ENCODE peak calls at places on chromosomes 2 and 18, in six cellular contexts. One of them, this sample, is unnamed. For H3K4me1, the result is how much of the 10 kb centered on the place peaks cover.

GRCh38 chr2:152445791-152446201 is 110.8 kb downstream of the FMNL2 start:
- DNase-seq in neuronal stem cell: no peak
- DNase-seq in H9: no peak
- DNase-seq in IMR-90: peak
- DNase-seq in H1: no peak
- DNase-seq in mesenchymal stem cell: peak
- DNase-seq in this sample: peak

GRCh38 chr2:209977386-209978239 is 24.8 kb upstream of the RPE start:
- DNase-seq in neuronal stem cell: peak
- DNase-seq in H9: no peak
- DNase-seq in IMR-90: peak
- DNase-seq in H1: no peak
- DNase-seq in mesenchymal stem cell: peak
- DNase-seq in this sample: no peak

GRCh38 chr2:227386630-227387029 is 1.1 kb downstream of the SCYGR1 start:
- DNase-seq in neuronal stem cell: no peak
- DNase-seq in H9: no peak
- DNase-seq in IMR-90: no peak
- DNase-seq in H1: no peak
- DNase-seq in mesenchymal stem cell: no peak
- DNase-seq in this sample: no peak

GRCh38 chr2:21038403-21039073 is 5.3 kb downstream of the APOB start:
- DNase-seq in neuronal stem cell: no peak
- DNase-seq in H9: no peak
- DNase-seq in IMR-90: no peak
- DNase-seq in H1: no peak
- DNase-seq in mesenchymal stem cell: no peak
- DNase-seq in this sample: no peak

GRCh38 chr2:202164409-202164808 is 74.0 kb downstream of the SUMO1 start:
- DNase-seq in neuronal stem cell: peak
- DNase-seq in H9: no peak
- DNase-seq in IMR-90: peak
- DNase-seq in H1: no peak
- DNase-seq in mesenchymal stem cell: no peak
- DNase-seq in this sample: peak

GRCh38 chr2:113806217-113806913 is 49.9 kb upstream of the SLC35F5 start:
- DNase-seq in neuronal stem cell: no peak
- DNase-seq in H9: no peak
- DNase-seq in IMR-90: no peak
- DNase-seq in H1: no peak
- DNase-seq in mesenchymal stem cell: no peak
- DNase-seq in this sample: peak

GRCh38 chr18:40235881-40236280 is 1719.2 kb upstream of the PIK3C3 start:
- DNase-seq in neuronal stem cell: peak
- DNase-seq in H9: no peak
- DNase-seq in IMR-90: no peak
- DNase-seq in H1: no peak
- DNase-seq in mesenchymal stem cell: no peak
- DNase-seq in this sample: no peak

GRCh38 chr2:37707393-37707792 is 36.0 kb upstream of the CDC42EP3 start:
- DNase-seq in neuronal stem cell: no peak
- DNase-seq in H9: no peak
- DNase-seq in IMR-90: no peak
- DNase-seq in H1: no peak
- DNase-seq in mesenchymal stem cell: no peak
- DNase-seq in this sample: no peak

GRCh38 chr2:157784169-157784822 is 91.8 kb downstream of the ACVR1 start:
- DNase-seq in neuronal stem cell: no peak
- DNase-seq in H9: peak
- DNase-seq in IMR-90: peak
- DNase-seq in H1: no peak
- DNase-seq in mesenchymal stem cell: peak
- DNase-seq in this sample: no peak

GRCh38 chr2:128215897-128216645 is 102.6 kb downstream of the HS6ST1 start:
- DNase-seq in neuronal stem cell: no peak
- DNase-seq in H9: no peak
- DNase-seq in IMR-90: no peak
- DNase-seq in H1: no peak
- DNase-seq in mesenchymal stem cell: no peak
- DNase-seq in this sample: no peak

GRCh38 chr2:239978381-239978780 is 46.8 kb downstream of the NDUFA10 start:
- DNase-seq in neuronal stem cell: no peak
- DNase-seq in H9: no peak
- DNase-seq in IMR-90: peak
- DNase-seq in H1: no peak
- DNase-seq in mesenchymal stem cell: peak
- DNase-seq in this sample: peak

GRCh38 chr2:45728458-45728942 is 77.0 kb downstream of the PRKCE start:
- DNase-seq in neuronal stem cell: no peak
- DNase-seq in H9: no peak
- DNase-seq in IMR-90: no peak
- DNase-seq in H1: no peak
- DNase-seq in mesenchymal stem cell: no peak
- DNase-seq in this sample: no peak

GRCh38 chr2:227456141-227456540 is 15.8 kb upstream of the AGFG1 start:
- DNase-seq in neuronal stem cell: no peak
- DNase-seq in H9: no peak
- DNase-seq in IMR-90: no peak
- DNase-seq in H1: no peak
- DNase-seq in mesenchymal stem cell: no peak
- DNase-seq in this sample: no peak

GRCh38 chr2:121282800-121283382 is 2.1 kb downstream of the TFCP2L1 start:
- DNase-seq in neuronal stem cell: no peak
- DNase-seq in H9: no peak
- DNase-seq in IMR-90: no peak
- DNase-seq in H1: no peak
- DNase-seq in mesenchymal stem cell: no peak
- DNase-seq in this sample: no peak

GRCh38 chr18:27750014-27750413 is 426.9 kb downstream of the CDH2 start:
- DNase-seq in neuronal stem cell: peak
- DNase-seq in H9: peak
- DNase-seq in IMR-90: peak
- DNase-seq in H1: peak
- DNase-seq in mesenchymal stem cell: peak
- DNase-seq in this sample: peak

GRCh38 chr2:128732976-128733431 is 414.3 kb upstream of the HS6ST1 start:
- DNase-seq in neuronal stem cell: no peak
- DNase-seq in H9: no peak
- DNase-seq in IMR-90: peak
- DNase-seq in H1: no peak
- DNase-seq in mesenchymal stem cell: peak
- DNase-seq in this sample: no peak

GRCh38 chr2:165305391-165306096 is 66.3 kb downstream of the SCN2A start:
- DNase-seq in neuronal stem cell: no peak
- DNase-seq in H9: no peak
- DNase-seq in IMR-90: no peak
- DNase-seq in H1: no peak
- DNase-seq in mesenchymal stem cell: peak
- DNase-seq in this sample: peak

GRCh38 chr2:239661334-239662312 is 260.8 kb upstream of the HDAC4 start:
- DNase-seq in neuronal stem cell: no peak
- DNase-seq in H9: no peak
- DNase-seq in IMR-90: no peak
- DNase-seq in H1: no peak
- DNase-seq in mesenchymal stem cell: no peak
- DNase-seq in this sample: no peak

GRCh38 chr2:167253025-167253424 is 364.7 kb downstream of the XIRP2 start:
- DNase-seq in neuronal stem cell: no peak
- DNase-seq in H9: no peak
- DNase-seq in IMR-90: peak
- DNase-seq in H1: no peak
- DNase-seq in mesenchymal stem cell: peak
- DNase-seq in this sample: no peak

DNA sequence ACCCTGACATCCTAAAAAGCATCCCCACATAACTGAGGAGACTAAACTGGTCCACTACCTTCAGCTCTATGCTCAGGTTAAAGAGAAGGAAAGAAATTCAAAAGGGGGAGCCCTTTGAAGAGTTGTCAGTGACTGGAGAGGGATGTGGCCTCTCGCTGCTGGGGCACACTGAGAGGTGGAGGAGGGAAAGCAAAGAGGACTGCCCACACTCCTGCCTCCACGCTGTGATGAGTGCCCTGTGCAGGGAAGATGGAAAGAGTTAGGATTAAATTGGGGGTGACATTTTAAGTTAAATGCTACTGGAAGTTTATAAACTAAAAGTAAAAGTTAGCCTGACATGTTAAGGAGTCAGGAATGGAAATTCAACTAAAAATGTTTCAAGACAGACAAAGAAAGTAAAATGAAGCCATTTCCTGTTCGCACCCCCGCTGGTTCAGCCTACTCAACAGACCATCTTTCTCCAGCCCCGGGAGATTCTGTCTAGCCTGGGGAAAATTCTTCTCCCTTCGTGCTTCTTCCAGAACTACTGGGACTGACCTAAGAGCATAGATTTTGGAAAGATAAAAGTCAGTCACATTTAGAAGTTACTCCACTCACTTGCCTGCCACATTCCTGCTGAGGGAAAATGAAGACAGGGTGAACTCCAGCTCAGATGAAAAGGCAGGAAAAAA is 17.8 kb upstream of the INO80C start:
- DNase-seq in neuronal stem cell: no peak
- DNase-seq in H9: no peak
- DNase-seq in IMR-90: no peak
- DNase-seq in H1: no peak
- DNase-seq in mesenchymal stem cell: no peak
- DNase-seq in this sample: peak
- H3K4me1 ChIP-seq in neuronal stem cell: under half
- H3K4me1 ChIP-seq in H9: under half
- H3K4me1 ChIP-seq in IMR-90: under half
- H3K4me1 ChIP-seq in H1: under half
- H3K4me1 ChIP-seq in mesenchymal stem cell: under half
- H3K4me1 ChIP-seq in this sample: under half

DNA sequence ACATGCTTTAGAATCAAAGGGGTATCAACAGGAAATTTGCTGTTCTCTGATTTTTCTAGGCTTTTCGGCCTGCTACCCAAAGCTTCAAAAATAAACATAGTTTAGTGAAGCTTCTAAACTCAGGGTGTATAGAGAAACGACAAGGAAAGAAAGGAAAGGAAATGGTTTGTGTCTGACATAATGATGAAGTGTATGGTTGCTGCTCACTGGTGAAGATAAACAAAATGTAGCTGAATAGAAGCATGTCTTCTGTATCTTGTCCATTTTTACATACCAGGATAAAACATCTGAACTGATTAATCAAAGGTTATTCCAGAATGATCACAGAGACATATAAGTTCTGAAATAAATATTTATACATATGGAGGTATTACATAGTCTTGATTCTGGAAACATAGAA is 1324.6 kb upstream of the NRXN1 start:
- DNase-seq in neuronal stem cell: no peak
- DNase-seq in H9: no peak
- DNase-seq in IMR-90: peak
- DNase-seq in H1: no peak
- DNase-seq in mesenchymal stem cell: peak
- DNase-seq in this sample: no peak
- H3K14ac ChIP-seq in neuronal stem cell: no peak
- H3K14ac ChIP-seq in H9: no peak
- H3K14ac ChIP-seq in IMR-90: no peak
- H3K14ac ChIP-seq in H1: no peak
- H3K14ac ChIP-seq in mesenchymal stem cell: no peak
- H3K14ac ChIP-seq in this sample: no peak

GRCh38 chr2:27296466-27296865 is 11.8 kb downstream of the UCN start:
- DNase-seq in neuronal stem cell: no peak
- DNase-seq in H9: no peak
- DNase-seq in IMR-90: no peak
- DNase-seq in H1: no peak
- DNase-seq in mesenchymal stem cell: no peak
- DNase-seq in this sample: no peak

GRCh38 chr2:27291865-27292264 is 9.6 kb downstream of the TRIM54 start:
- DNase-seq in neuronal stem cell: no peak
- DNase-seq in H9: peak
- DNase-seq in IMR-90: no peak
- DNase-seq in H1: no peak
- DNase-seq in mesenchymal stem cell: no peak
- DNase-seq in this sample: no peak

GRCh38 chr2:27294928-27295327 is 12.7 kb downstream of the TRIM54 start:
- DNase-seq in neuronal stem cell: no peak
- DNase-seq in H9: no peak
- DNase-seq in IMR-90: no peak
- DNase-seq in H1: no peak
- DNase-seq in mesenchymal stem cell: no peak
- DNase-seq in this sample: no peak

GRCh38 chr2:27298391-27299080 is 9.7 kb downstream of the UCN start:
- DNase-seq in neuronal stem cell: no peak
- DNase-seq in H9: no peak
- DNase-seq in IMR-90: no peak
- DNase-seq in H1: no peak
- DNase-seq in mesenchymal stem cell: no peak
- DNase-seq in this sample: no peak

GRCh38 chr2:27297195-27297594 is 11.1 kb downstream of the UCN start:
- DNase-seq in neuronal stem cell: no peak
- DNase-seq in H9: no peak
- DNase-seq in IMR-90: no peak
- DNase-seq in H1: no peak
- DNase-seq in mesenchymal stem cell: no peak
- DNase-seq in this sample: no peak
- H3K4me1 ChIP-seq in neuronal stem cell: under half
- H3K4me1 ChIP-seq in H9: under half
- H3K4me1 ChIP-seq in IMR-90: under half
- H3K4me1 ChIP-seq in H1: under half
- H3K4me1 ChIP-seq in mesenchymal stem cell: under half
- H3K4me1 ChIP-seq in this sample: under half

GRCh38 chr2:222052934-222053367 is 245.8 kb downstream of the PAX3 start:
- DNase-seq in neuronal stem cell: peak
- DNase-seq in H9: peak
- DNase-seq in IMR-90: no peak
- DNase-seq in H1: peak
- DNase-seq in mesenchymal stem cell: no peak
- DNase-seq in this sample: no peak

GRCh38 chr2:222058830-222059229 is 240.0 kb downstream of the PAX3 start:
- DNase-seq in neuronal stem cell: no peak
- DNase-seq in H9: no peak
- DNase-seq in IMR-90: no peak
- DNase-seq in H1: no peak
- DNase-seq in mesenchymal stem cell: no peak
- DNase-seq in this sample: no peak

GRCh38 chr2:222057249-222058073 is 241.3 kb downstream of the PAX3 start:
- DNase-seq in neuronal stem cell: no peak
- DNase-seq in H9: no peak
- DNase-seq in IMR-90: no peak
- DNase-seq in H1: no peak
- DNase-seq in mesenchymal stem cell: peak
- DNase-seq in this sample: peak

GRCh38 chr2:222054813-222055212 is 244.0 kb downstream of the PAX3 start:
- DNase-seq in neuronal stem cell: no peak
- DNase-seq in H9: no peak
- DNase-seq in IMR-90: no peak
- DNase-seq in H1: no peak
- DNase-seq in mesenchymal stem cell: no peak
- DNase-seq in this sample: no peak

DNA sequence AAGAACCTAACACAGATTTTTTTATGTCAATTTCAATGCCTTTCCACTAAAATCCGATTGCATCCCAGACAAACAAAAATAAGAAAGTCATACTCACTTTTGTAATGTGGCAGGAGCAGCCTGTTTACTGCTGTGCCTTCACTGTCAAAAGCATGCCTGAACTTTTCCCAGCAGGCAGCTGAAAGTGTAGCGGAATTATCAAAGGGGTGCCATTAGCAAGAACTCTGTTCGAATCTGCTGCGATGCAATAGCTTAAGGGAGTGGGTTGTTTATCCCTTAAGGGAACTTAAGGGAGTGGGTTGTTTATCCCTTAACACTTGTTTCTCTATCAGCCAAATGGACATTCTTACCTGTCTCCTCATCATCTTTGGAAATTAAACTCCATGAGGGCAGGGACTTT is 243.5 kb downstream of the PAX3 start:
- DNase-seq in neuronal stem cell: no peak
- DNase-seq in H9: no peak
- DNase-seq in IMR-90: no peak
- DNase-seq in H1: no peak
- DNase-seq in mesenchymal stem cell: no peak
- DNase-seq in this sample: no peak
- H3K14ac ChIP-seq in neuronal stem cell: no peak
- H3K14ac ChIP-seq in H9: no peak
- H3K14ac ChIP-seq in IMR-90: no peak
- H3K14ac ChIP-seq in H1: no peak
- H3K14ac ChIP-seq in mesenchymal stem cell: no peak
- H3K14ac ChIP-seq in this sample: no peak

This sample was measured in trophoblast cell.